ENCODE peak calls at places on chromosome 18, in six cellular contexts. F is lung, N is body of pancreas, G is cardiac fibroblast, T is IMR-90, I is AG09309. Q is an unnamed sample.

GRCh38 chr18:23541349-23542093 is 38.2 kb downstream of the RMC1 start:
- DNase-seq in G (peak), N (no peak), I (no peak), T (no peak), F (no peak), Q (no peak)

GRCh38 chr18:32763306-32763705 is 9.5 kb downstream of the KLHL14 start:
- DNase-seq in G (no peak), T (no peak), N (no peak), I (no peak), F (no peak), Q (no peak)

GRCh38 chr18:76461148-76461547 is 33.9 kb downstream of the ZNF516 start:
- DNase-seq in N (no peak), G (no peak), T (no peak), I (no peak), F (peak), Q (no peak)

GRCh38 chr18:22046473-22046872 is 122.9 kb upstream of the GATA6 start:
- DNase-seq in T (no peak), N (no peak), G (no peak), I (no peak), F (no peak), Q (no peak)

GRCh38 chr18:69969491-69969890 is 21.8 kb upstream of the CD226 start:
- DNase-seq in G (peak), T (no peak), I (no peak), F (no peak), N (no peak), Q (no peak)

GRCh38 chr18:57759650-57760049 is 43.5 kb downstream of the ATP8B1 start:
- DNase-seq in N (no peak), T (no peak), G (no peak), I (no peak), F (no peak), Q (no peak)

GRCh38 chr18:49411928-49412327 is 48.5 kb downstream of the DYM start:
- DNase-seq in T (no peak), G (no peak), N (no peak), F (no peak), I (no peak), Q (no peak)

GRCh38 chr18:56565596-56566355 is 72.6 kb downstream of the TXNL1 start:
- DNase-seq in G (peak), F (no peak), N (no peak), I (peak), T (peak), Q (no peak)

GRCh38 chr18:49691177-49691608 is 122.1 kb downstream of the ACAA2 start:
- DNase-seq in G (peak), I (peak), F (no peak), N (no peak), T (peak), Q (no peak)

GRCh38 chr18:25594351-25594750 is 242.4 kb upstream of the ZNF521 start:
- DNase-seq in I (no peak), F (no peak), N (no peak), T (peak), G (no peak), Q (peak)

GRCh38 chr18:69217271-69217670 is 183.4 kb upstream of the DOK6 start:
- DNase-seq in N (no peak), G (no peak), F (no peak), T (no peak), I (no peak), Q (no peak)

GRCh38 chr18:11323359-11323819 is 174.0 kb upstream of the PIEZO2 start:
- DNase-seq in I (no peak), T (peak), F (no peak), N (peak), G (peak), Q (peak)

GRCh38 chr18:68406761-68407160 is 308.1 kb downstream of the TMX3 start:
- DNase-seq in G (no peak), N (no peak), T (no peak), F (no peak), I (no peak), Q (no peak)

GRCh38 chr18:30644158-30644557 is 398.4 kb downstream of the DSC3 start:
- DNase-seq in G (no peak), I (no peak), N (no peak), F (no peak), T (no peak), Q (no peak)

GRCh38 chr18:11741505-11742145 is 52.6 kb downstream of the GNAL start:
- DNase-seq in F (no peak), T (no peak), G (no peak), I (no peak), N (no peak), Q (no peak)

GRCh38 chr18:28075501-28075900 is 101.4 kb downstream of the CDH2 start:
- DNase-seq in N (no peak), I (no peak), F (no peak), T (no peak), G (no peak), Q (no peak)

GRCh38 chr18:80033181-80034067 is 810 bp upstream of the RBFA start:
- DNase-seq in N (no peak), I (no peak), F (no peak), G (peak), T (peak), Q (peak)

GRCh38 chr18:23626451-23627279 is 36.0 kb downstream of the ANKRD29 start:
- DNase-seq in F (no peak), I (no peak), N (no peak), G (peak), T (peak), Q (no peak)

GRCh38 chr18:23137093-23137640 is 1.9 kb downstream of the CABLES1 start:
- DNase-seq in G (peak), N (no peak), T (no peak), F (peak), I (no peak), Q (no peak)

GRCh38 chr18:64165906-64166305 is 17.0 kb upstream of the LINC00305 start:
- DNase-seq in G (no peak), I (no peak), T (no peak), N (no peak), F (no peak), Q (no peak)

GRCh38 chr18:48402953-48403352 is 6.2 kb downstream of the ZBTB7C start:
- DNase-seq in I (no peak), F (no peak), T (no peak), N (no peak), G (no peak), Q (no peak)

GRCh38 chr18:70641156-70641775 is 352.4 kb downstream of the SOCS6 start:
- DNase-seq in I (no peak), T (no peak), G (no peak), N (no peak), F (no peak), Q (no peak)

GRCh38 chr18:50720281-50720680 is 99.5 kb downstream of the MRO start:
- DNase-seq in I (no peak), N (no peak), F (no peak), G (no peak), T (no peak), Q (no peak)

GRCh38 chr18:23853448-23854210 is 160.9 kb upstream of the TTC39C start:
- DNase-seq in I (no peak), T (peak), N (no peak), F (no peak), G (no peak), Q (no peak)

GRCh38 chr18:12048827-12049175 is 44.8 kb upstream of the ANKRD62 start:
- DNase-seq in G (no peak), N (no peak), F (no peak), I (no peak), T (peak), Q (peak)

GRCh38 chr18:23924813-23925212 is 89.7 kb upstream of the TTC39C start:
- DNase-seq in F (no peak), N (no peak), T (peak), I (no peak), G (peak), Q (peak)

GRCh38 chr18:9647496-9648323 is 33.4 kb upstream of the PPP4R1 start:
- DNase-seq in F (no peak), T (no peak), G (peak), I (no peak), N (no peak), Q (no peak)

GRCh38 chr18:40897884-40898283 is 1057.2 kb upstream of the PIK3C3 start:
- DNase-seq in F (no peak), N (no peak), G (no peak), T (no peak), I (no peak), Q (no peak)
- TF ChIP-seq CTCF in F (no peak), N (no peak), G (no peak), T (no peak), I (no peak), Q (no peak)

GRCh38 chr18:34807106-34807796 is 97.2 kb downstream of the DTNA start:
- DNase-seq in G (no peak), N (no peak), T (no peak), F (no peak), I (no peak), Q (no peak)

GRCh38 chr18:34806527-34806926 is 96.4 kb downstream of the DTNA start:
- DNase-seq in G (peak), N (no peak), T (no peak), I (no peak), F (no peak), Q (peak)

GRCh38 chr18:34805117-34805882 is 95.2 kb downstream of the DTNA start:
- DNase-seq in I (no peak), T (no peak), G (no peak), F (no peak), N (no peak), Q (no peak)

GRCh38 chr18:34808389-34808788 is 98.3 kb downstream of the DTNA start:
- DNase-seq in I (no peak), N (no peak), T (no peak), G (no peak), F (no peak), Q (no peak)

GRCh38 chr18:34809697-34810096 is 99.6 kb downstream of the DTNA start:
- DNase-seq in I (peak), G (peak), F (peak), T (peak), N (peak), Q (no peak)
- TF ChIP-seq CTCF in I (peak), G (peak), F (no peak), T (peak), N (peak), Q (peak)

DNA sequence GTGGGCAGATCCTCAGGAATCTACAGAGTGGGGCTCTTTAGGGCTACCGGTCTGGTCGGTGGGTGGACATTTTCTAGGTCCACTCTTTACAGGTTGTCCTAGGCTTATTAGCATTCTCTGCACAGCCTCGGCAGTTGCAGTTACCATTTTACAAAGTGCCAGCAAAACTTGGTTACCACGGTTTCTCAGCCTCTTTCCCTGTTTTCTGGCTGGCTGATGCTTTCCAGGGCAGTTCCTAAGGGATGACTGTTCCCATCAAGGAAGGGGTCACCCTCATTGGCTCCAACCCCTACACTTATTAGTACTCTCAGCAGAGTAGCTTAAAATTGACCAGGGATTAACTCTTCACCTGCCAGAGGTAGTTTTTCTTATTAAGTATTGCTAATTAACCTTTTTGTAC is 2.0 kb upstream of the AQP4 start:
- DNase-seq in N (no peak), T (no peak), I (no peak), G (no peak), F (peak), Q (no peak)
- TF ChIP-seq CTCF in N (no peak), T (no peak), I (no peak), G (no peak), F (no peak), Q (no peak)

GRCh38 chr18:74084184-74084583 is 63.5 kb downstream of the FBXO15 start:
- DNase-seq in I (no peak), T (no peak), F (no peak), N (no peak), G (no peak), Q (no peak)
- TF ChIP-seq CTCF in I (no peak), T (no peak), F (no peak), N (no peak), G (no peak), Q (no peak)

GRCh38 chr18:42508683-42509347 is 553.8 kb downstream of the PIK3C3 start:
- DNase-seq in T (no peak), F (no peak), N (no peak), G (no peak), I (no peak), Q (no peak)

GRCh38 chr18:42513416-42513815 is 558.4 kb downstream of the PIK3C3 start:
- DNase-seq in T (no peak), G (no peak), I (no peak), N (no peak), F (no peak), Q (no peak)

GRCh38 chr18:42510540-42510939 is 555.5 kb downstream of the PIK3C3 start:
- DNase-seq in T (no peak), N (no peak), I (no peak), F (no peak), G (no peak), Q (no peak)

GRCh38 chr18:42514522-42514921 is 559.5 kb downstream of the PIK3C3 start:
- DNase-seq in N (no peak), T (no peak), G (no peak), F (no peak), I (no peak), Q (no peak)

GRCh38 chr18:42509702-42510424 is 554.8 kb downstream of the PIK3C3 start:
- DNase-seq in G (no peak), I (no peak), N (no peak), T (no peak), F (no peak), Q (no peak)
- TF ChIP-seq CTCF in G (no peak), I (no peak), N (no peak), T (no peak), F (no peak), Q (no peak)

GRCh38 chr18:62710417-62710816 is 4.9 kb upstream of the PHLPP1 start:
- DNase-seq in F (no peak), I (peak), G (no peak), N (no peak), T (peak), Q (no peak)
- TF ChIP-seq CTCF in F (no peak), I (peak), G (no peak), N (no peak), T (peak), Q (no peak)

GRCh38 chr18:45440246-45440645 is 175.0 kb upstream of the SLC14A2 start:
- DNase-seq in T (no peak), G (no peak), F (no peak), N (no peak), I (no peak), Q (no peak)
- TF ChIP-seq CTCF in T (no peak), G (no peak), F (no peak), N (no peak), I (no peak), Q (no peak)